ENCODE peak calls at places on chromosome 18, in four cellular contexts. M is GM12878, V is H1, N is K562. L is an unnamed sample.

GRCh38 chr18:484749-485464 is 15.6 kb downstream of the COLEC12 start:
- DNase-seq in M (no peak), V (no peak), N (no peak), L (no peak)

GRCh38 chr18:56988022-56988421 is 158.9 kb upstream of the BOD1L2 start:
- DNase-seq in M (no peak), V (no peak), N (no peak), L (no peak)

GRCh38 chr18:44568343-44568742 is 112.3 kb upstream of the SETBP1 start:
- DNase-seq in M (no peak), V (no peak), N (no peak), L (no peak)

GRCh38 chr18:59293317-59293716 is 20.1 kb upstream of the RAX start:
- DNase-seq in M (no peak), V (no peak), N (no peak), L (no peak)

GRCh38 chr18:74662622-74663021 is 65.0 kb downstream of the ZNF407 start:
- DNase-seq in M (no peak), V (no peak), N (no peak), L (no peak)

GRCh38 chr18:39825485-39825884 is 2129.5 kb upstream of the PIK3C3 start:
- DNase-seq in M (no peak), V (no peak), N (no peak), L (no peak)

GRCh38 chr18:1777843-1778242 is 793.5 kb downstream of the METTL4 start:
- DNase-seq in M (no peak), V (no peak), N (no peak), L (no peak)

GRCh38 chr18:77207540-77207939 is 42.1 kb upstream of the GALR1 start:
- DNase-seq in M (no peak), V (no peak), N (no peak), L (peak)

GRCh38 chr18:52077251-52077983 is 262.6 kb upstream of the DCC start:
- DNase-seq in M (no peak), V (no peak), N (no peak), L (no peak)

GRCh38 chr18:21363411-21363810 is 121.4 kb downstream of the GREB1L start:
- DNase-seq in M (no peak), V (no peak), N (peak), L (no peak)

GRCh38 chr18:8348051-8348450 is 261.2 kb upstream of the RAB12 start:
- DNase-seq in M (no peak), V (no peak), N (no peak), L (no peak)

GRCh38 chr18:56315363-56315762 is 323.0 kb downstream of the TXNL1 start:
- DNase-seq in M (no peak), V (no peak), N (no peak), L (no peak)

GRCh38 chr18:28794459-28795245 is 617.7 kb upstream of the CDH2 start:
- DNase-seq in M (no peak), V (no peak), N (no peak), L (no peak)

GRCh38 chr18:51135361-51135760 is 62.1 kb downstream of the MEX3C start:
- DNase-seq in M (no peak), V (no peak), N (peak), L (no peak)

GRCh38 chr18:62728254-62728653 is 12.9 kb downstream of the PHLPP1 start:
- DNase-seq in M (no peak), V (no peak), N (no peak), L (no peak)

GRCh38 chr18:39624934-39625333 is 2059.3 kb upstream of the CELF4 start:
- DNase-seq in M (no peak), V (peak), N (no peak), L (no peak)

GRCh38 chr18:44624052-44624451 is 56.6 kb upstream of the SETBP1 start:
- DNase-seq in M (no peak), V (no peak), N (no peak), L (no peak)

GRCh38 chr18:59239627-59240026 is 19.7 kb downstream of the GRP start:
- DNase-seq in M (no peak), V (no peak), N (peak), L (no peak)

GRCh38 chr18:64449433-64449832 is 300.5 kb upstream of the LINC00305 start:
- DNase-seq in M (no peak), V (no peak), N (no peak), L (no peak)

DNA sequence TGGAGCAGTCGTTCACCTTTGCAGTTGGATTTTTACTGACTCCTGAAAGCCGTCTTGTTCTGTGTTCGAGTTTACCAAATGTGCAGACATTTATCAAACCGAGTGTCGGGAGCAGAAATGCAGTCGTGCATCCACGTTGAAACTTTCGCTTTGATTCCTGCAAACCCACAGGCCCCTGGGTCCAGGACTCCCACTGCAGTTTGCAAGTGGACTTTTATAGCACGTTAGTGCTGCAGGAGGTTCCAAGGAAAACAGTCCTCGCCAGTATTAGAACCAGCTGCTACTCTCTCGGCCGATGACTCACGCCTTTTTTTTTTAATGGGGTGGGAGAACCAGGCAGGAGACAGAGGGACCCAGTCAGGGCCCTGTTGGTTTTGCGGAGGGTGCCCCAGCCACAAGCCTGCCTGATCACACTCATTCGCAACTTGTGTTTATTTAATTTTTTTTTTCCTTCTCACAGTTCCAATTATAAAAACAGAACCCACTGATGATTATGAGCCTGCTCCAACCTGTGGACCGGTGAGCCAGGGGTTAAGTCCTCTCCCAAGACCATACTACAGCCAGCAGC is 90.1 kb downstream of the NFATC1 start:
- DNase-seq in M (no peak), V (no peak), N (no peak), L (no peak)
- TF ChIP-seq ATF2 in M (no peak), V (no peak), N (no peak), L (no peak)

DNA sequence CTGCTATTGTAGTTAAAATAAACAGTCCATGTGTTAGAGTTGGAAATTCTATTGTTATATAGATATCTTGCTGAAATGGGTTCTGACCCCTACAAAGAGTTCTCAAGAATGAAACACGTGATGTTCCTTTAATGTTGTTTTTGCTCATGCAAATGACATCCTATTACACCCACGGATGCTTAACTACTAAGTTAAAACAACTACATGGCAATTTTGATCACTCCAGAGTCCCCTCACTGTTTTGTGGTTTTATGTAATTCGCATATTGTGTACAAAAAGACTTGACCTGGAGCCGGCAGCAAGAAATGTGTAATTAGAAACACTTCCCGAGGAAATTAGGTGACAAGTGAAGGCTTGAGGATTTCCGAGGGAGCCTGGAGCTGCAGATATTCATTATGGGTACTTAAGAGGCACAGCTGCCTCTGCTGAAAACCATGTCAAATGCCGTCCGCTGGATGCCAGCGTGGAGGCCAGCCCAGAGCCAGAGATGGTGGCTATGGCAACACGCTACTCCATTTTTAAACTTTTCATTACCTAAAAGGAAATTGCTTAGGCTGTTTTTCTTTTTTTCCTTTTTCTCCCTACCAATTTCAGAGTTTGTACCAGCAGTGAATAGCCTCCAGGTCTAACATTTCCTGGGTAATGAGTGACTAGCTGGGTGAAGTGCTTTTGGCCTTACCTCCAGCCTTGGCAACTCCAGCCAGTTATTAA is 21.0 kb upstream of the CABLES1 start:
- DNase-seq in M (no peak), V (no peak), N (no peak), L (no peak)
- TF ChIP-seq YY1 in M (no peak), V (no peak), N (no peak), L (no peak)

GRCh38 chr18:43526436-43527150 is 249.3 kb upstream of the SYT4 start:
- DNase-seq in M (no peak), V (no peak), N (no peak), L (no peak)
- TF ChIP-seq ATF2 in M (no peak), V (no peak), N (no peak), L (no peak)

GRCh38 chr18:58129019-58129374 is 85.0 kb downstream of the NEDD4L start:
- DNase-seq in M (no peak), V (no peak), N (no peak), L (no peak)
- TF ChIP-seq YY1 in M (no peak), V (no peak), N (no peak), L (no peak)

DNA sequence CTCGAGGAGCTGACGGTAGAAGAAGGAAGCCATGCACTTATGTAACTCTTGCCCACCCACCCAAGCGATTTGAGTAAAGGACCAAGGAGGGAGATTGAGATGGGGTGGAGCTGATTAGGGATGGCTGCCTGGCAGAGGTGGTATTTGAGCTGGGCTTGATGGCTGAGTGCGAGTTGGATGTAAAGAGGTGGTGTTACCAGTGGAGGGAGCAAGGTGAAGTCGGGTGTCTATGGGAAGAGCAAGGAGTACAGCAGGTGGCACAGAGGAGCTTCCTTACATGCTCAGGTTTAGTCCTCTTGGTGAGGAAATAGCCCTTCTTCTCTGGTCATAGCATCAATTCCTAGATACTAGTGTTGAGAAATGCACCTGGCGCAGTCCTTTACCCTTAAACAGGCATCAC is 294.2 kb upstream of the SKOR2 start:
- DNase-seq in M (no peak), V (no peak), N (no peak), L (peak)
- TF ChIP-seq ATF2 in M (no peak), V (no peak), N (no peak), L (no peak)

GRCh38 chr18:5975111-5975622 is 79.8 kb upstream of the TMEM200C start:
- DNase-seq in M (peak), V (no peak), N (no peak), L (no peak)

GRCh38 chr18:5972298-5972697 is 77.0 kb upstream of the TMEM200C start:
- DNase-seq in M (peak), V (no peak), N (no peak), L (no peak)

GRCh38 chr18:5974696-5975095 is 79.4 kb upstream of the TMEM200C start:
- DNase-seq in M (no peak), V (no peak), N (no peak), L (no peak)

GRCh38 chr18:5970032-5970431 is 74.7 kb upstream of the TMEM200C start:
- DNase-seq in M (no peak), V (no peak), N (no peak), L (peak)

GRCh38 chr18:5973079-5973478 is 77.8 kb upstream of the TMEM200C start:
- DNase-seq in M (peak), V (no peak), N (no peak), L (no peak)
- TF ChIP-seq YY1 in M (no peak), V (no peak), N (no peak), L (no peak)

DNA sequence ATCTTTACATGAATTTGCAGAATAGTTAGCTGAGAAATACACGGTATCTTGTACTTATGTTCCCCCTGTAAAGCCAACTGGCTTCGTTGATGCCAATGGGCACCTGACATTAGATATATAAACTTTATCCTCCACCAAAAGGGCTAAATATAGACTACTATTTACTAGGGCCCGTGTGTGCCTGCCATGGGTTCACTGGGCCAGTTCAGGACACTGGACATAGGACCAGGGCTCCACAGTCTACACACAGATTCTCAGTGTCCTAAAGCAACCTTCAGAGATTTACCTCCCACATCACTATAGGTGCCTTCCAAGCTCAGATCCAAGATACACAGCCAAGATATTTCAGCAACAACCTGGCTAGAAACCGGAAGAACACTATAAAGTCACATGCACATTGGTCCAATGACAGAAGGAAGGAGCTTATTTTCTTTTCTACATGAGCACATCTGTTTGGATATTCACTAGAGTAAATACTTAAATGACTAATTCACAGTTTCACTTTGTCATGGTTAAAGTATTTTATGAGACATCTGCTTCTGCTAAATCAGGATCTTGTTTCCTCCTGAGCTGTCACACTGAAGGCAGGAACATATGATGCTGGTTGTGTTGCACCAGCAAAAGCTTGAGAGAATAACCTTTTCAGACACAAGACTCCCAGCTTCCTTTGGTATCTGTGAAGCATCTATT is 95.1 kb downstream of the MYO5B start:
- DNase-seq in M (peak), V (no peak), N (no peak), L (no peak)
- TF ChIP-seq ATF2 in M (peak), V (no peak), N (no peak), L (no peak)

DNA sequence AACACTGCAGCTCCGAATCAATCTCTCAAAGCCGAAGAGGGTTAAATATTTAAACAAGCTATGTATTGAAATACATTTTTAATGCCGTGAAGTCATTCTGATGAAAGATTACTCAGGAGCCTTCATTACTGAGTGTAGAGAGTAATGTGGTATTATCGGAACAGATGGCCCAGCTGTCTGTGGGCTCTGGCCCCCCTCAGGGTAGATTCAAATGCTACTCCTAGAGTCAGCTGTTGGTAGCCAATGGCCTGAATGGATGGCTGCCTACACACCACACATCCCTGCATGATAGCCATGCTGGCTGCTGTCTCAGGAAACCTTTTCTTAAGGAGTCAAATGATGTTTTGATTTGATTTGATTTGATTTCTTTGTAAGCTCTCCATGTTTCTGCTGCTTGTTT is 732.3 kb upstream of the CELF4 start:
- DNase-seq in M (no peak), V (no peak), N (no peak), L (no peak)
- TF ChIP-seq YY1 in M (no peak), V (no peak), N (no peak), L (no peak)

DNA sequence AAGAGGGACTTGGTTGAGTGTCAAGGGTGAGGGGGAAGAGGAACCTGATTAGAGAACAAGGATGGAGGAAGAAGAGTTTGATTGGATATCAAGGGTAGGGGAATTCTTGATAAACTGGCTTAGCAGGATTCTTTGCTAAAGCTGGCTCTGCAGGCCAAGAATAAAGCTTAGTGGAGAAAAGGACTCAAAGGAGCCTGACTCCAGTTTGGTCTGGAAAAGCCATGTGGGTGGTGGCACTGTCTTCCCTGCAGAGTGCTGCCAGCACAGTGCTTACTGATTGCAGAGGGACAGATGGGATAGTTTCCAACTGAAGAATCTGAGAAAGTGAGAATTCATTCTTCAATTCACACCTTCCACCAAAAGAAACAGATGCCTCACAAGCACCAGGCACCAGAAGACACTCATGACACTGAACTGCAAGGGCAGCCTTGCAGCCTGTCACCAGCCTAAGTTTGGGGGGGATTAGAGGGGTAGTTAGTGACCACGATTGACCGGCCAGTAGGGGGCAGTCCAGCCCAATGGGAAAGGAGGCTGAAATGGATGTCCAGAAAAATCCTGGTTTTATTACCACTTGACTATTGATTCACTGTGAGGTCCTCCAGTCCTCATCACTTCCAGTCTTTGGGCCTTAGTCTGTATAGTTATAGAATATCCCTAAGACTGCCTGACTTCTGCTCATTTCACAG is 334.5 kb downstream of the SMAD2 start:
- DNase-seq in M (peak), V (no peak), N (peak), L (peak)
- TF ChIP-seq ATF2 in M (no peak), V (no peak), N (no peak), L (no peak)

L was measured in HepG2.